ENCODE peak calls at places on chromosomes 6 and 20, in four cellular contexts. Y is GM12878, D is HepG2, T is K562. V is an unnamed sample.

GRCh38 chr6:137341721-137342195 is 122.6 kb upstream of the IFNGR1 start:
- DNase-seq in Y (no peak), D (no peak), T (no peak), V (peak)

GRCh38 chr20:13006825-13007224 is 1.9 kb upstream of the SPTLC3 start:
- DNase-seq in Y (no peak), D (no peak), T (no peak), V (no peak)

GRCh38 chr20:12827796-12828406 is 180.9 kb upstream of the SPTLC3 start:
- DNase-seq in Y (no peak), D (no peak), T (no peak), V (no peak)

GRCh38 chr6:24274441-24275083 is 83.3 kb downstream of the DCDC2 start:
- DNase-seq in Y (no peak), D (no peak), T (peak), V (no peak)

GRCh38 chr20:34825530-34826362 is at the start of gene NCOA6:
- DNase-seq in Y (no peak), D (peak), T (peak), V (peak)

GRCh38 chr6:16146028-16146427 is 17.1 kb downstream of the MYLIP start:
- DNase-seq in Y (no peak), D (no peak), T (no peak), V (no peak)

GRCh38 chr6:33166811-33167210 is 25.5 kb downstream of the COL11A2 start:
- DNase-seq in Y (no peak), D (no peak), T (no peak), V (no peak)

GRCh38 chr20:24096256-24096655 is 107.7 kb upstream of the GGTLC1 start:
- DNase-seq in Y (no peak), D (no peak), T (no peak), V (no peak)

GRCh38 chr6:166436195-166437139 is 53.7 kb upstream of the MPC1 start:
- DNase-seq in Y (no peak), D (no peak), T (no peak), V (no peak)

GRCh38 chr6:71205336-71205956 is 83.2 kb upstream of the OGFRL1 start:
- DNase-seq in Y (no peak), D (no peak), T (no peak), V (no peak)

DNA sequence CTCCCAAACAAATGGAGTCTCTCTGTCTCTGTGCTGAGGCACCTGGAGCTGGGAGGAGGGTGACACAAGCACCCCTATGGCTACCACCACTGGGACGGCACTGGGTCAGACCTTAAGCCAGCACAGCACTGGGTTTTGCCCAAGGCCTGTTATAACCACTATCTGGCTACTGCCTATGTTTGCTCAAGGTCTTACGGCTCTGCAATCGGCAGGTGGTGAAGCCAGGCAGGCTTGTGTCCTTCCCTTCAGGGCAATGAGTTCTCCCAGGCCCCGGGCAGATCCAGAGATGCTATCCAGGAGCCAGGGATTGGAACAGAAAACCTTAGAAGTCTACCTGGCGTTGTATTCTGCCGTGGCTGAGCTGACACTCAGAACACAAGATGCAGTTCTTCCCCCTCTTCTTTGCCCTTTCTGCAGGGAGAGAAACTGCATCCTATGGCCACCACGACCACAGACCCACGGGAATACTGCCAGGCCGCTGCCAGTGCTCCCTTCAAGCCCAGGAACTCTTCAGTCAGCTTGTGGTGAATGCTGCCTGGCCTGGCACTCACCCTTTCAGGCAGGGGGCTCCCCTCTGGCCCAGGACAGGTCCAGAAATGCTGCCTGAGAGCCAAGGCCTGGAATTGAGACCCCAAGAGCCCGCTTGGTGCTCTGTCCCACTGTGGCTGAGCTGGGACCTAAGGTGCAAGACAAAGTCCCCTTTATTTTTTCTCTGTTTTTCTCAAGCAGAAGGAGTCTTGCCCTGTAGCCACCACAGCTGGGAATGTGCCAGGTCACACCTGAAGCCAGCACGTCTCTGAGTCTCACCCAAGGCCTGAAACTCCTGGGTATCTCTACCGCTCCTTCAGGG is 67.0 kb upstream of the FRMD1 start:
- DNase-seq in Y (no peak), D (no peak), T (no peak), V (no peak)
- TF ChIP-seq TCF7 in Y (no peak), D (no peak), T (no peak), V (no peak)

GRCh38 chr6:150874184-150874583 is 8.7 kb downstream of the MTHFD1L start:
- DNase-seq in Y (no peak), D (no peak), T (no peak), V (no peak)
- TF ChIP-seq ATF3 in Y (no peak), D (no peak), T (no peak), V (no peak)

GRCh38 chr20:62588458-62589149 is 53.7 kb upstream of the SLCO4A1 start:
- DNase-seq in Y (no peak), D (no peak), T (no peak), V (no peak)

GRCh38 chr20:62587757-62588402 is 54.4 kb upstream of the SLCO4A1 start:
- DNase-seq in Y (no peak), D (no peak), T (peak), V (peak)

GRCh38 chr20:62590301-62591121 is 51.8 kb upstream of the SLCO4A1 start:
- DNase-seq in Y (no peak), D (no peak), T (no peak), V (no peak)

GRCh38 chr20:62589720-62590119 is 52.6 kb upstream of the SLCO4A1 start:
- DNase-seq in Y (no peak), D (no peak), T (no peak), V (no peak)

GRCh38 chr20:62589150-62589498 is 53.2 kb upstream of the SLCO4A1 start:
- DNase-seq in Y (no peak), D (no peak), T (no peak), V (no peak)
- TF ChIP-seq TCF7 in Y (no peak), D (no peak), T (no peak), V (no peak)

GRCh38 chr6:132491303-132491702 is 21.6 kb downstream of the STX7 start:
- DNase-seq in Y (no peak), D (no peak), T (peak), V (no peak)
- TF ChIP-seq ATF3 in Y (no peak), D (no peak), T (no peak), V (no peak)

DNA sequence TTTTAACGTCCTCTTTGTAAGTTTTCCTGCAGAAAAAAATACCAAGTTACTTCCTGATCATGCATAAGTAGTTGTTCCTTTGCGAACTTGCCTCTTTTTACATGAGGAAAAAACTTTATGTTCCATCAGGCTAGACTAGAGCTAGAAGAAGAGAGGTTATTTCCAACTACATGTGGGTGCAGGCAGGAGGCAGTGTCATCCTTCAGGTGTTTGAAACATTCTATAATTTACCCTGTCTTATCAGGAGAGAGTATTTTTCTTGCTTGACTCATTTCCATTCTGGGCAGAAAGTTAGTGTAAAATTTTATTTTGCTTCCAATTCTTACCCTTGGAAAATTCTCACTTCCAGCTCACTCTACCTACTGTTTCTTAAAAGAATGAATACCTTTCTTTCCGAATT is 28.5 kb upstream of the EPHA7 start:
- DNase-seq in Y (no peak), D (no peak), T (no peak), V (no peak)
- TF ChIP-seq TCF7 in Y (no peak), D (no peak), T (no peak), V (no peak)

GRCh38 chr20:16003310-16003709 is 569.9 kb downstream of the KIF16B start:
- DNase-seq in Y (no peak), D (no peak), T (no peak), V (no peak)

GRCh38 chr20:16005612-16006493 is 567.4 kb downstream of the KIF16B start:
- DNase-seq in Y (no peak), D (no peak), T (no peak), V (no peak)

GRCh38 chr20:16007164-16007563 is 566.1 kb downstream of the KIF16B start:
- DNase-seq in Y (peak), D (no peak), T (no peak), V (no peak)

GRCh38 chr20:16004108-16004854 is 569.0 kb downstream of the KIF16B start:
- DNase-seq in Y (no peak), D (no peak), T (no peak), V (no peak)

DNA sequence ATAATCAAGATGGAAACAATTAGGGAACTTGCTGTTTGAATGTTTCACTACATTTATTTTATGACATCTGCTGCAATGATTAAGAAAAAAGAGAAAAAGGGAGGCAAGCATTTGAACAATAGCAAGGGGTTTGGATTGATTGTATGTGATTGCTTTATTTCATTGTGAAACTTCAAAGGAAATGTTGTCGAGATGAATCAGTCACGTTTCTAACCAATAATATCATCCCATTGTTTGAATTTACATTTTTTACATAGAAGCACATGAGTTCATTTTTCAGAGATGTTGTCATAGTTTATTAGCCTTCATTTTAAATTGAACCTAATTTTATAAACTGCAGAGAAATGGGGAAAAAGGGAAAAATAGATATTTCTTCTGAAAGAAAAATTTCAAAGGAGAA is 572.0 kb downstream of the KIF16B start:
- DNase-seq in Y (no peak), D (no peak), T (no peak), V (no peak)
- TF ChIP-seq ATF3 in Y (no peak), D (no peak), T (no peak), V (no peak)

DNA sequence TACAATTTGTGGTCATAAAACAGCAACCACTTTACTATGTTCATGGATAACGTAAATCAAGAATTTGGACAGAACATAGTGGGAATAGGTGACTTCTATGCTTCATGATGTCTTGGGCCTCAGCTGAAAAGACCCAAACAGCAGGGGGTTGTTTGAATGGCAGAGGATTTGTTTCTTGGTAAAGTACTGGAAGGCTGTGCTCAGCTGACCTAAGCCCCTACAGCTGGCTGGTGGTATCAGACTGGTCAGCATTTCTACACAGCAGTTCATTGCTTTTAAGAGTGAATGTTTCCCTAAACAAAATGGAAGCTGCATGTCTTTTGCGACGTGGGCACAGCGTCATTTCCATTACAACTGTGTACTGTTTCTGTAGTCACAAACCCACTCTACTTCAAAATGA is 148.5 kb upstream of the DEFB112 start:
- DNase-seq in Y (no peak), D (no peak), T (no peak), V (peak)
- TF ChIP-seq TCF7 in Y (no peak), D (no peak), T (no peak), V (no peak)

V was measured in WTC11.